ENCODE peak calls at places on chromosomes 5 and 9, in nine cellular contexts. M, Y, H, D, A, O, P, E and J are unnamed samples. For H3K4me1 and H3K9me3, the result is how much of the 10 kb centered on the place peaks cover.

GRCh38 chr5:68433921-68434879 is 218.6 kb downstream of the PIK3R1 start:
- DNase-seq in A (peak), H (peak), D (peak), E (peak), M (peak), O (peak), Y (peak), P (peak), J (peak)

GRCh38 chr5:136979131-136979530 is 520.0 kb downstream of the SPOCK1 start:
- DNase-seq in D (no peak), P (no peak), H (no peak), O (no peak), E (no peak), M (no peak), Y (peak), A (peak), J (no peak)

GRCh38 chr5:96963267-96963666 is 27.4 kb downstream of the LNPEP start:
- DNase-seq in P (peak), M (peak), H (peak), Y (peak), A (peak), D (no peak), O (peak), E (no peak), J (no peak)

GRCh38 chr9:137030528-137030927 is 1.4 kb downstream of the FUT7 start:
- DNase-seq in M (no peak), D (peak), O (peak), H (no peak), A (no peak), P (peak), E (no peak), Y (no peak), J (peak)

GRCh38 chr9:137739371-137739915 is 120.6 kb downstream of the EHMT1 start:
- DNase-seq in P (no peak), M (no peak), H (no peak), Y (no peak), D (no peak), E (no peak), O (no peak), A (no peak), J (no peak)

GRCh38 chr5:97049175-97049574 is 93.2 kb downstream of the LIX1 start:
- DNase-seq in A (no peak), H (no peak), P (no peak), D (no peak), O (no peak), M (no peak), E (no peak), Y (no peak), J (no peak)

GRCh38 chr5:138305797-138306196 is 25.8 kb downstream of the CDC25C start:
- DNase-seq in E (no peak), O (no peak), M (no peak), D (peak), H (no peak), Y (no peak), A (no peak), P (peak), J (no peak)

GRCh38 chr5:125412051-125412560 is 665.7 kb upstream of the ZNF608 start:
- DNase-seq in O (peak), A (peak), D (no peak), Y (peak), P (no peak), M (peak), H (peak), E (peak), J (no peak)

GRCh38 chr5:5421961-5422818 is at the start of gene ICE1:
- DNase-seq in A (peak), E (peak), D (peak), P (peak), H (peak), M (peak), Y (peak), O (peak), J (peak)

GRCh38 chr5:68181039-68181599 is 34.4 kb upstream of the PIK3R1 start:
- DNase-seq in M (no peak), P (no peak), H (no peak), E (no peak), O (no peak), D (no peak), A (no peak), Y (no peak), J (no peak)

GRCh38 chr9:27168496-27168895 is 59.5 kb downstream of the TEK start:
- DNase-seq in O (peak), E (no peak), Y (no peak), M (no peak), D (no peak), H (no peak), P (no peak), A (no peak), J (no peak)

GRCh38 chr5:150627731-150628545 is 12.5 kb upstream of the SYNPO start:
- DNase-seq in O (peak), P (no peak), D (peak), H (peak), E (no peak), M (no peak), A (peak), Y (peak), J (no peak)

DNA sequence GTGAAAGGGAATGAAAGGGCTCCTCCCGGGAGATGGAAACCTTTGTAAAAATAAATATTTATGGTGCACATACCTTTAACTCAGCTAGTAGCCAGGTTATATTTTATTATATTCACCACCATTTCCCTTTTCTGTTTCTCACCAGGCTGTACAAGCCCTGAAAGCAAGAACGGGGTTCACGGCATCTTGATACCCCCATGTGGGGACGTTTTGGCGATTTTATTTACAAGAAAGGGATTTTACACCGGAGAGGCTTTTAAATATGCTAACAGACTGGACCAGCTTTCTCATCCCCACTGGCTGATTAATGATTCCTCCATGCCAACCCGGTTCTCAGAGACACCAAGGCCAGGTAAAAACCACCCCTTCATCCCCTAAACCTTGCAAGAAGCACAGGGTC is 19.2 kb downstream of the IL12B start:
- DNase-seq in O (no peak), H (no peak), M (no peak), P (no peak), E (no peak), Y (no peak), D (no peak), A (no peak), J (no peak)
- H3K4me3 ChIP-seq in O (no peak), H (peak), M (no peak), P (no peak), E (peak), Y (no peak), D (no peak), A (no peak), J (peak)

GRCh38 chr9:130197888-130198287 is 25.7 kb downstream of the NCS1 start:
- DNase-seq in E (no peak), A (no peak), P (no peak), M (no peak), D (no peak), Y (no peak), H (no peak), O (no peak), J (no peak)
- H3K4me1 ChIP-seq in E (under half), A (under half), P (under half), M (under half), D (under half), Y (under half), H (half or more), O (half or more), J (under half)

GRCh38 chr5:180251141-180251540 is 40.7 kb downstream of the MAPK9 start:
- DNase-seq in O (no peak), A (no peak), M (no peak), Y (no peak), H (no peak), P (no peak), D (no peak), E (no peak), J (no peak)

GRCh38 chr5:180250329-180250728 is 41.3 kb upstream of the RASGEF1C start:
- DNase-seq in O (no peak), H (no peak), Y (no peak), M (no peak), A (no peak), P (no peak), E (no peak), D (no peak), J (no peak)

GRCh38 chr5:180251887-180252286 is 40.0 kb downstream of the MAPK9 start:
- DNase-seq in P (no peak), D (no peak), H (no peak), M (no peak), A (no peak), O (no peak), Y (no peak), E (no peak), J (no peak)

GRCh38 chr5:180253036-180253824 is 38.7 kb downstream of the MAPK9 start:
- DNase-seq in M (no peak), D (no peak), O (no peak), E (no peak), Y (no peak), A (no peak), H (no peak), P (no peak), J (no peak)
- H3K9me3 ChIP-seq in M (under half), D (under half), O (under half), E (half or more), Y (under half), A (under half), H (half or more), P (half or more), J (half or more)

GRCh38 chr5:95884511-95884910 is 62.0 kb upstream of the GLRX start:
- DNase-seq in E (no peak), O (no peak), D (no peak), H (no peak), P (no peak), M (no peak), Y (no peak), A (no peak), J (no peak)

GRCh38 chr5:95881833-95882232 is 59.3 kb upstream of the GLRX start:
- DNase-seq in Y (no peak), A (no peak), O (no peak), P (no peak), D (no peak), M (no peak), H (no peak), E (no peak), J (no peak)

GRCh38 chr5:95886340-95887044 is 64.0 kb upstream of the GLRX start:
- DNase-seq in H (no peak), O (no peak), A (no peak), E (no peak), D (no peak), P (no peak), M (no peak), Y (no peak), J (no peak)

GRCh38 chr5:95883185-95884020 is 60.9 kb upstream of the GLRX start:
- DNase-seq in E (no peak), O (no peak), M (no peak), H (no peak), A (no peak), Y (no peak), D (no peak), P (no peak), J (no peak)

DNA sequence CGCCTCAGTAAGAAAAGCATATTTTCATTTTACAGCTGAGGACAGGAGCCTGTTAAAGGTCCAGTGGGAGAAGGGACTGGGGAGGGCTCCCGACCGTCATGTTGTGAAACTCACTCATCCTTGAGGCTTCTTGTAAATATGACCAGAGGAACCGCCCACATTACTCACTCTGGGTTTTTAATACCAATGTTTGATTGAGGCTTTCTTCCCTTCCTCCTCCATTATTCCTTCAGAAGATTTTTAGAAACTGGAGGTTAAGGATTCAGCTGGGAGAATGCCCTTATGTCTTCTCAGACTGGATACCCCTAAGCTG is 61.5 kb upstream of the GLRX start:
- DNase-seq in E (no peak), H (peak), P (no peak), O (peak), M (no peak), D (no peak), A (peak), Y (no peak), J (no peak)
- H3K4me3 ChIP-seq in E (no peak), H (peak), P (no peak), O (no peak), M (no peak), D (no peak), A (no peak), Y (no peak), J (no peak)

GRCh38 chr5:83169938-83170337 is 92.6 kb downstream of the XRCC4 start:
- DNase-seq in E (no peak), P (no peak), O (no peak), M (no peak), D (no peak), H (no peak), Y (no peak), A (no peak), J (no peak)
- H3K4me1 ChIP-seq in E (under half), P (under half), O (under half), M (under half), D (under half), H (under half), Y (under half), A (under half), J (under half)

DNA sequence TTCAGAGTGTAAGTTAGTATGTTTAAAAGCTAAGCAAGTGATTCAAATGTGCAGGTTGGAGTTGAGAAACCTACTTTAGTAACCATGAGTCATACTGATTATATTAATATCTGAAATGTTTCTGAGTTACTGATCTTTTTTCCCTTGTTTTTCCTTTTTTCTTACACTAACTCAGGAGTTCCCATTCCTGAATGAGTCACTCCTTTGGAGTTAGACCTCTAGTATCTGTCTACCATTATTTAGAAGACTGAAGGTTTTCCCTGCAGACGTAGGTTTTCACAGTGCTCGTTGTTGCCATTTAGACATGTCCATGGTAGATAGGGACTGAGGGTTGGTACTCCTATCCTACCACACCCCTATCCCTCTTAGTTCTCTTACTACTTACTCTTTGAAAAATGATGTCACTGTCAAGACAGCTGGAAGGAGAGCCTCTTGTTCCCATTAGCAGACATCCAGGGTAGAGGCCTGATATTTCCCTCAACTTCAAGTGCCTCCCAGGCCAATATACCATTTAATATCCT is 20.2 kb downstream of the OCLN start:
- DNase-seq in H (peak), O (peak), P (no peak), M (no peak), D (no peak), E (no peak), A (peak), Y (peak), J (no peak)
- H3K9me3 ChIP-seq in H (under half), O (under half), P (under half), M (under half), D (under half), E (under half), A (under half), Y (under half), J (under half)

GRCh38 chr9:22840641-22841040 is 394.0 kb downstream of the DMRTA1 start:
- DNase-seq in D (no peak), A (no peak), P (no peak), Y (no peak), M (no peak), O (no peak), E (no peak), H (no peak), J (no peak)

DNA sequence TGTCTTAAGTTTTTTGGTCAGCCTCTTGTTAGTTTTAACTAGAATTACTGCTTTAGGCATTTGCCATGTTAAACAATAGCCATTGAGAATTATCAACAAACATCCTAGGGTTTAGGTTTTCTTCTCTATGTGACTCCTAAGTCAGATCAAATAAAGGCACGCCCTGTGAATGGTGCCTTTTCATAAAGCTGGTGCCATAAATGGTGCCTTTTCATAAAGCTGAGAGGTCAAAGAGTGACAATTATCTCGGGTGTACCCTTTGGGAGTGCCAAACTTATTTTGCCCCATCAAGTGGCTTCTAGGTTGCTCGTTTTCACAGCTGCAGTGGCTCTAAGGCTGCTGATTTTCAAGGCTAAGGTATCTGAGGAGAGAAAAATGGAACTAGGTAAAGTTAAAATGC is 391.6 kb downstream of the DMRTA1 start:
- DNase-seq in H (no peak), P (no peak), E (no peak), D (no peak), Y (no peak), M (no peak), O (no peak), A (no peak), J (no peak)
- H3K4me3 ChIP-seq in H (no peak), P (no peak), E (no peak), D (no peak), Y (no peak), M (no peak), O (no peak), A (no peak), J (no peak)

GRCh38 chr5:160464466-160464797 is 42.8 kb downstream of the PTTG1 start:
- DNase-seq in A (no peak), P (no peak), O (no peak), D (no peak), M (no peak), Y (no peak), E (no peak), H (no peak), J (no peak)

GRCh38 chr5:160462167-160462566 is 40.5 kb downstream of the PTTG1 start:
- DNase-seq in E (no peak), D (no peak), A (no peak), M (no peak), O (no peak), P (no peak), H (no peak), Y (no peak), J (no peak)

GRCh38 chr5:160461378-160461777 is 39.7 kb downstream of the PTTG1 start:
- DNase-seq in H (no peak), E (no peak), P (no peak), D (no peak), O (no peak), Y (no peak), A (no peak), M (no peak), J (no peak)

GRCh38 chr5:160463775-160464465 is 42.3 kb downstream of the PTTG1 start:
- DNase-seq in A (peak), M (peak), P (no peak), O (peak), D (no peak), E (no peak), H (peak), Y (peak), J (no peak)

GRCh38 chr5:160463227-160463626 is 41.6 kb downstream of the PTTG1 start:
- DNase-seq in P (no peak), E (no peak), D (no peak), O (no peak), Y (no peak), A (no peak), M (no peak), H (no peak), J (no peak)
- H3K4me1 ChIP-seq in P (under half), E (half or more), D (under half), O (under half), Y (under half), A (under half), M (under half), H (under half), J (under half)